ENCODE peak calls at places on chromosomes 6 and 20, in four cellular contexts. One of them, this sample, is unnamed.

GRCh38 chr6:26329763-26330511 is 35.1 kb upstream of the BTN3A2 start:
- DNase-seq in PC-3: peak; percentile 83
- DNase-seq in HCT116: no peak
- DNase-seq in GM23248: peak; percentile 55
- DNase-seq in this sample: peak; percentile 72

GRCh38 chr20:13220857-13221297 is at the start of gene ISM1:
- DNase-seq in PC-3: no peak
- DNase-seq in HCT116: no peak
- DNase-seq in GM23248: peak; percentile 47
- DNase-seq in this sample: no peak

GRCh38 chr6:137363805-137364138 is 130.4 kb downstream of the OLIG3 start:
- DNase-seq in PC-3: no peak
- DNase-seq in HCT116: no peak
- DNase-seq in GM23248: peak; percentile 28
- DNase-seq in this sample: peak; percentile 12

GRCh38 chr6:33271098-33271607 is 523 bp downstream of the VPS52 start:
- DNase-seq in PC-3: peak; percentile 23
- DNase-seq in HCT116: no peak
- DNase-seq in GM23248: peak; percentile 55
- DNase-seq in this sample: no peak

GRCh38 chr20:41002842-41003142 is 25.8 kb upstream of the TOP1 start:
- DNase-seq in PC-3: no peak
- DNase-seq in HCT116: no peak
- DNase-seq in GM23248: no peak
- DNase-seq in this sample: no peak

GRCh38 chr20:31864521-31865400 is 5.6 kb downstream of the DUSP15 start:
- DNase-seq in PC-3: no peak
- DNase-seq in HCT116: no peak
- DNase-seq in GM23248: no peak
- DNase-seq in this sample: no peak

GRCh38 chr20:6008254-6008653 is 45.6 kb downstream of the LRRN4 start:
- DNase-seq in PC-3: peak; percentile 92
- DNase-seq in HCT116: no peak
- DNase-seq in GM23248: peak; percentile 98
- DNase-seq in this sample: no peak

GRCh38 chr6:144952456-144953240 is 667.5 kb downstream of the UTRN start:
- DNase-seq in PC-3: no peak
- DNase-seq in HCT116: no peak
- DNase-seq in GM23248: no peak
- DNase-seq in this sample: no peak

GRCh38 chr6:150711584-150712501 is 112.2 kb downstream of the PLEKHG1 start:
- DNase-seq in PC-3: no peak
- DNase-seq in HCT116: no peak
- DNase-seq in GM23248: no peak
- DNase-seq in this sample: no peak

GRCh38 chr6:57216235-57217101 is 5.6 kb downstream of the RAB23 start:
- DNase-seq in PC-3: peak; percentile 9
- DNase-seq in HCT116: no peak
- DNase-seq in GM23248: peak; percentile 51
- DNase-seq in this sample: no peak

GRCh38 chr6:119137194-119138072 is 59.0 kb upstream of the FAM184A start:
- DNase-seq in PC-3: peak; percentile 49
- DNase-seq in HCT116: no peak
- DNase-seq in GM23248: peak; percentile 76
- DNase-seq in this sample: no peak

GRCh38 chr6:84774174-84775158 is 10.1 kb upstream of the TBX18 start:
- DNase-seq in PC-3: no peak
- DNase-seq in HCT116: no peak
- DNase-seq in GM23248: peak; percentile 85
- DNase-seq in this sample: no peak

GRCh38 chr20:31967830-31968249 is at the start of gene XKR7:
- DNase-seq in PC-3: no peak
- DNase-seq in HCT116: no peak
- DNase-seq in GM23248: no peak
- DNase-seq in this sample: no peak

GRCh38 chr6:89208551-89208950 is 8.6 kb downstream of the GABRR1 start:
- DNase-seq in PC-3: no peak
- DNase-seq in HCT116: no peak
- DNase-seq in GM23248: peak; percentile 8
- DNase-seq in this sample: no peak

GRCh38 chr20:53949319-53949839 is 121.0 kb downstream of the BCAS1 start:
- DNase-seq in PC-3: peak; percentile 98
- DNase-seq in HCT116: no peak
- DNase-seq in GM23248: peak; percentile 98
- DNase-seq in this sample: no peak

GRCh38 chr6:147434508-147434907 is 74.0 kb upstream of the SAMD5 start:
- DNase-seq in PC-3: no peak
- DNase-seq in HCT116: no peak
- DNase-seq in GM23248: peak; percentile 2
- DNase-seq in this sample: no peak

GRCh38 chr6:121333196-121333595 is 1.1 kb downstream of the TBC1D32 start:
- DNase-seq in PC-3: no peak
- DNase-seq in HCT116: no peak
- DNase-seq in GM23248: peak; percentile 5
- DNase-seq in this sample: no peak

GRCh38 chr20:8489094-8489883 is 357.2 kb downstream of the PLCB1 start:
- DNase-seq in PC-3: no peak
- DNase-seq in HCT116: no peak
- DNase-seq in GM23248: no peak
- DNase-seq in this sample: no peak

GRCh38 chr20:24773751-24774201 is 175.3 kb upstream of the CST7 start:
- DNase-seq in PC-3: peak; percentile 95
- DNase-seq in HCT116: no peak
- DNase-seq in GM23248: peak; percentile 85
- DNase-seq in this sample: no peak

GRCh38 chr6:7505196-7505699 is 36.2 kb upstream of the DSP start:
- DNase-seq in PC-3: peak; percentile 96
- DNase-seq in HCT116: peak; percentile 98
- DNase-seq in GM23248: peak; percentile 89
- DNase-seq in this sample: no peak

GRCh38 chr6:31907158-31907813 is 5.4 kb upstream of the ZBTB12 start:
- DNase-seq in PC-3: no peak
- DNase-seq in HCT116: no peak
- DNase-seq in GM23248: peak; percentile 87
- DNase-seq in this sample: no peak

GRCh38 chr6:111763381-111763780 is 109.9 kb downstream of the FYN start:
- DNase-seq in PC-3: no peak
- DNase-seq in HCT116: no peak
- DNase-seq in GM23248: no peak
- DNase-seq in this sample: no peak

GRCh38 chr20:24095753-24096152 is 107.2 kb upstream of the GGTLC1 start:
- DNase-seq in PC-3: peak; percentile 83
- DNase-seq in HCT116: no peak
- DNase-seq in GM23248: no peak
- DNase-seq in this sample: no peak

GRCh38 chr6:88708197-88708744 is 255.1 kb downstream of the RNGTT start:
- DNase-seq in PC-3: no peak
- DNase-seq in HCT116: no peak
- DNase-seq in GM23248: peak; percentile 6
- DNase-seq in this sample: no peak

GRCh38 chr6:117195728-117196127 is 69.6 kb upstream of the VGLL2 start:
- DNase-seq in PC-3: peak; percentile 46
- DNase-seq in HCT116: no peak
- DNase-seq in GM23248: no peak
- DNase-seq in this sample: no peak

GRCh38 chr20:63044605-63045004 is 37.8 kb upstream of the BHLHE23 start:
- DNase-seq in PC-3: no peak
- DNase-seq in HCT116: no peak
- DNase-seq in GM23248: no peak
- DNase-seq in this sample: no peak

GRCh38 chr6:16849280-16850210 is 88.3 kb upstream of the ATXN1 start:
- DNase-seq in PC-3: peak; percentile 93
- DNase-seq in HCT116: no peak
- DNase-seq in GM23248: peak; percentile 62
- DNase-seq in this sample: no peak
- TF ChIP-seq EZH2phosphoT487 in PC-3: no peak
- TF ChIP-seq EZH2phosphoT487 in HCT116: no peak
- TF ChIP-seq EZH2phosphoT487 in GM23248: no peak
- TF ChIP-seq EZH2phosphoT487 in this sample: no peak

GRCh38 chr20:50436052-50436656 is 74.0 kb upstream of the PTPN1 start:
- DNase-seq in PC-3: no peak
- DNase-seq in HCT116: no peak
- DNase-seq in GM23248: no peak
- DNase-seq in this sample: no peak

GRCh38 chr20:50434321-50434652 is 75.9 kb upstream of the PTPN1 start:
- DNase-seq in PC-3: no peak
- DNase-seq in HCT116: no peak
- DNase-seq in GM23248: no peak
- DNase-seq in this sample: no peak

GRCh38 chr20:50435397-50436051 is 74.7 kb upstream of the PTPN1 start:
- DNase-seq in PC-3: no peak
- DNase-seq in HCT116: no peak
- DNase-seq in GM23248: no peak
- DNase-seq in this sample: no peak

GRCh38 chr20:50433001-50433400 is 77.2 kb upstream of the PTPN1 start:
- DNase-seq in PC-3: no peak
- DNase-seq in HCT116: no peak
- DNase-seq in GM23248: no peak
- DNase-seq in this sample: no peak

DNA sequence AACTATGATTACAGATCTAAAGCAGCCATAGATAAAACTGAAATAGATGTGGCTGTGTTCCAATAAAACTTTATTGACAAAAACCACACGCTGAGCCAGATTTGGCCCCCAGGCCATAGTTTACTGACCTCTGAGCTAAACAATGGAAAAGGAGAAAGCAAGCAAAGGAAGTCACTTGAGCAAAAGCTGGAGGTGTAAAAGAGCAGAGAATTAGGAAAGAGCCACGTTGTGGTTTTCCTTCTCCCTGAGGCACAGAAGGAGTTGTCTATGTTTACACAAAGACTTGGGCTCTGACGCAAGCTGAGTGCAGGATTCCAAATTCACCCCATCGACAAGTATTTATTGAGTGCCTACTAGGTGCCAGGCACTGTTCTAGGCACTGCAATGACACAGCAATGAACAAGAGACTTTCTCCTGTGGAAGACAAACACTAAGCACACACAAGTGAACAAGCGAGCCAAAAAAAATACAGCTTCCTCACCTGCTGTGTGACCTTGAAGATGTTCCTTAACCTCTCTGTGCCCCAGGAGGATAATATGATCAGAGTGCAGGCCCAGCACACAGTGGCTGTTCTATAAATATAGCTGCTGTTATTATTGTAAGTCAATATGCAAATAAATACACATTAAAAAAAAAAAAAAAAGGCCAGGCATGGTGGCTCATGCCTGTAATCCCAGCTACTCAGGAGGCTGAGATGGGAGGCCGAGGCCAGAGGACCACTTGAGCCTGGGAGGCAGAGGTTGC is 75.4 kb upstream of the PTPN1 start:
- DNase-seq in PC-3: peak; percentile 91
- DNase-seq in HCT116: no peak
- DNase-seq in GM23248: peak; percentile 74
- DNase-seq in this sample: no peak
- TF ChIP-seq EZH2phosphoT487 in PC-3: no peak
- TF ChIP-seq EZH2phosphoT487 in HCT116: no peak
- TF ChIP-seq EZH2phosphoT487 in GM23248: no peak
- TF ChIP-seq EZH2phosphoT487 in this sample: no peak

GRCh38 chr6:1191141-1191630 is 120.7 kb upstream of the FOXQ1 start:
- DNase-seq in PC-3: no peak
- DNase-seq in HCT116: no peak
- DNase-seq in GM23248: no peak
- DNase-seq in this sample: no peak
- TF ChIP-seq EZH2phosphoT487 in PC-3: no peak
- TF ChIP-seq EZH2phosphoT487 in HCT116: no peak
- TF ChIP-seq EZH2phosphoT487 in GM23248: no peak
- TF ChIP-seq EZH2phosphoT487 in this sample: no peak

GRCh38 chr6:21556968-21557721 is 36.4 kb upstream of the SOX4 start:
- DNase-seq in PC-3: peak; percentile 76
- DNase-seq in HCT116: no peak
- DNase-seq in GM23248: no peak
- DNase-seq in this sample: no peak
- TF ChIP-seq EZH2phosphoT487 in PC-3: no peak
- TF ChIP-seq EZH2phosphoT487 in HCT116: no peak
- TF ChIP-seq EZH2phosphoT487 in GM23248: no peak
- TF ChIP-seq EZH2phosphoT487 in this sample: no peak

DNA sequence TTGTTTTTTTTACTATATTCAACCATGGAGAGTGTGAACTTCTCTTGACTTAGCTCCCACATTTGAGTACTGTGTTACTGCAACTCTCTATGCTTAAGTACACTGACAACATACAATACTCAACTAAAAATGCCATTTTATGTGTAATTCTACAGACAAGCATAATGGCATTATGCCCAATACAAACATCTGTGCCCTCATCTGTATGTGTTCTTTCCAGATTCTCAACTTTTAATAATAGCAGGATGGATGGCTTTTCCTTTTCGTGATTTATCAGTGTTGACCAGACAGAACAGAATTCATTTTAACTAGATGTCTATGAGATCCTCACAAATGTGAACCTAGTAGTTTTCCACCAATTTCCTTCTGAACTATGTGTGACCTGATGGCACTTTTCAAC is 84.2 kb upstream of the MARCKS start:
- DNase-seq in PC-3: no peak
- DNase-seq in HCT116: no peak
- DNase-seq in GM23248: no peak
- DNase-seq in this sample: no peak
- TF ChIP-seq EZH2phosphoT487 in PC-3: no peak
- TF ChIP-seq EZH2phosphoT487 in HCT116: no peak
- TF ChIP-seq EZH2phosphoT487 in GM23248: no peak
- TF ChIP-seq EZH2phosphoT487 in this sample: no peak

DNA sequence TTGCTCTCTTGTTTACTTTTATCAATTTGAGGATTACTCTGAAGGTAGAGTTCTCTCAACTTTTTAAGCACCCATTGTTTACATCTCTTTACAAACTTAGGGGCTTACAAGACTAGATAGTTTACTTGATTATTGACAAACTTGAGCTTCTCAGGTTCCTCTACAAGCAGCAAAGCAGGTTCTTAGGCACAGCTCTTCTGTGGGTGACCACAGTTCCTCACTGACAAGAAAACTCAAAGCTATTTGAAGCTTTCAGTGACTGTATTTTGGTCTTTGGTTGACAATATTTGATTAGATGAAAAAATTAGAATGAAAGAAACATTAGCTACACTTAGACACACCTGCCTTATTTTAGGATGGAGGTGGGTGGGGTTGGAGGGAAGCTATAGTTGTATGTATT is 327.3 kb upstream of the RUNX2 start:
- DNase-seq in PC-3: no peak
- DNase-seq in HCT116: no peak
- DNase-seq in GM23248: no peak
- DNase-seq in this sample: no peak
- TF ChIP-seq EZH2phosphoT487 in PC-3: no peak
- TF ChIP-seq EZH2phosphoT487 in HCT116: no peak
- TF ChIP-seq EZH2phosphoT487 in GM23248: no peak
- TF ChIP-seq EZH2phosphoT487 in this sample: no peak

GRCh38 chr20:57795347-57795697 is 85.5 kb upstream of the PMEPA1 start:
- DNase-seq in PC-3: peak; percentile 86
- DNase-seq in HCT116: no peak
- DNase-seq in GM23248: peak; percentile 54
- DNase-seq in this sample: no peak
- TF ChIP-seq EZH2phosphoT487 in PC-3: no peak
- TF ChIP-seq EZH2phosphoT487 in HCT116: no peak
- TF ChIP-seq EZH2phosphoT487 in GM23248: no peak
- TF ChIP-seq EZH2phosphoT487 in this sample: no peak

GRCh38 chr6:12280458-12280857 is 9.7 kb upstream of the EDN1 start:
- DNase-seq in PC-3: peak; percentile 72
- DNase-seq in HCT116: no peak
- DNase-seq in GM23248: peak; percentile 84
- DNase-seq in this sample: no peak
- TF ChIP-seq EZH2phosphoT487 in PC-3: no peak
- TF ChIP-seq EZH2phosphoT487 in HCT116: no peak
- TF ChIP-seq EZH2phosphoT487 in GM23248: no peak
- TF ChIP-seq EZH2phosphoT487 in this sample: no peak

This sample was measured in OCI-LY7.